ENCODE peak calls at places on chromosome 9, in five cellular contexts. G is DND-41, U is neural progenitor cell, L is ovary, R is GM12865. H is an unnamed sample.

GRCh38 chr9:111928342-111928720 is 31.7 kb downstream of the UGCG start:
- DNase-seq in R (no peak), L (no peak), G (no peak), U (no peak), H (no peak)

GRCh38 chr9:116646661-116647514 is 40.2 kb upstream of the TRIM32 start:
- DNase-seq in U (peak; percentile 65), R (peak; percentile 38), G (peak; percentile 3), L (no peak), H (no peak)

GRCh38 chr9:113842086-113842485 is 34.0 kb upstream of the ZNF618 start:
- DNase-seq in U (no peak), R (no peak), L (no peak), G (no peak), H (no peak)

GRCh38 chr9:70418822-70419545 is 4.5 kb upstream of the KLF9 start:
- DNase-seq in G (peak; percentile 83), U (peak; percentile 89), R (peak; percentile 75), L (peak; percentile 92), H (peak; percentile 99)

GRCh38 chr9:134374301-134375010 is 48.2 kb downstream of the RXRA start:
- DNase-seq in R (no peak), L (no peak), G (no peak), U (no peak), H (peak; percentile 83)

GRCh38 chr9:131892162-131892707 is 152.4 kb upstream of the RAPGEF1 start:
- DNase-seq in G (no peak), U (no peak), R (no peak), L (no peak), H (no peak)

GRCh38 chr9:109652971-109653370 is 127.0 kb upstream of the PALM2AKAP2 start:
- DNase-seq in R (peak; percentile 22), L (no peak), G (no peak), U (peak; percentile 22), H (no peak)

GRCh38 chr9:119252671-119253299 is 116.5 kb downstream of the BRINP1 start:
- DNase-seq in G (peak; percentile 3), U (peak; percentile 54), L (no peak), R (no peak), H (no peak)

GRCh38 chr9:3746296-3747275 is 220.8 kb upstream of the RFX3 start:
- DNase-seq in R (no peak), L (no peak), U (no peak), G (no peak), H (no peak)

GRCh38 chr9:24602687-24603352 is 57.1 kb upstream of the IZUMO3 start:
- DNase-seq in G (no peak), U (no peak), R (no peak), L (no peak), H (no peak)

GRCh38 chr9:27421567-27421966 is 102.5 kb upstream of the IFNK start:
- DNase-seq in G (no peak), U (no peak), R (no peak), L (no peak), H (no peak)

GRCh38 chr9:81565609-81566008 is 123.7 kb downstream of the TLE1 start:
- DNase-seq in U (no peak), L (no peak), G (no peak), R (no peak), H (no peak)

GRCh38 chr9:69016366-69017096 is 2.6 kb upstream of the PRKACG start:
- DNase-seq in L (no peak), G (no peak), R (no peak), U (no peak), H (no peak)

GRCh38 chr9:38309324-38310195 is 82.9 kb upstream of the ALDH1B1 start:
- DNase-seq in U (peak; percentile 19), L (no peak), R (no peak), G (no peak), H (no peak)

GRCh38 chr9:38308136-38308535 is 84.4 kb upstream of the ALDH1B1 start:
- DNase-seq in R (no peak), L (no peak), U (no peak), G (no peak), H (no peak)

GRCh38 chr9:38306899-38307298 is 85.6 kb upstream of the ALDH1B1 start:
- DNase-seq in U (no peak), G (no peak), L (no peak), R (no peak), H (no peak)

GRCh38 chr9:38301376-38302106 is 91.0 kb upstream of the ALDH1B1 start:
- DNase-seq in L (no peak), G (no peak), R (no peak), U (no peak), H (no peak)

GRCh38 chr9:38305616-38306015 is 86.9 kb upstream of the ALDH1B1 start:
- DNase-seq in G (no peak), R (no peak), U (no peak), L (no peak), H (no peak)
- TF ChIP-seq CTCF in G (no peak), R (no peak), U (no peak), L (no peak), H (no peak)

DNA sequence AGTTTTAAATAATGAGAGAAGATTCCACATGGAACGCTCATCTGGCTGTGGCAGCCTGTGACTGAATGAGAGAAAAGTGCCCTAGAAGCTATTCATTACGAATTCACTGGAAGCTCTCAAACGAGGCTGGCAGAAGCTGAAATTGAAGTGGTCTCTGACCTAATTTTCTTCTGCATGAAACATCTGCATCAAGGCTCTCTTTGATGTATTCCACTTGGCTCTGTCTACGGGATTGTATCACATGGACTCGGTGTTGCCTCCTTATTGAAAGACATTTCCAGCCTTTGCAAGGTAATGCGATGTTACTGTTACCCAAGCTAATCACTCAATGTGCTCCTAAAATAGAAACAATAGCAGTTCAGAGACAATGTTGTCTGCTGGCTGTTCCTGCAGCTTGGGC is 246.9 kb upstream of the ZNF462 start:
- DNase-seq in L (no peak), U (peak; percentile 8), G (no peak), R (no peak), H (no peak)
- TF ChIP-seq CTCF in L (no peak), U (no peak), G (no peak), R (no peak), H (no peak)

GRCh38 chr9:86859056-86859455 is 88.2 kb downstream of the GAS1 start:
- DNase-seq in L (no peak), R (no peak), G (no peak), U (no peak), H (no peak)

GRCh38 chr9:86854898-86855523 is 92.3 kb downstream of the GAS1 start:
- DNase-seq in U (peak; percentile 94), L (peak; percentile 71), G (no peak), R (no peak), H (no peak)

GRCh38 chr9:86859966-86860365 is 87.3 kb downstream of the GAS1 start:
- DNase-seq in G (no peak), L (no peak), U (no peak), R (no peak), H (no peak)

DNA sequence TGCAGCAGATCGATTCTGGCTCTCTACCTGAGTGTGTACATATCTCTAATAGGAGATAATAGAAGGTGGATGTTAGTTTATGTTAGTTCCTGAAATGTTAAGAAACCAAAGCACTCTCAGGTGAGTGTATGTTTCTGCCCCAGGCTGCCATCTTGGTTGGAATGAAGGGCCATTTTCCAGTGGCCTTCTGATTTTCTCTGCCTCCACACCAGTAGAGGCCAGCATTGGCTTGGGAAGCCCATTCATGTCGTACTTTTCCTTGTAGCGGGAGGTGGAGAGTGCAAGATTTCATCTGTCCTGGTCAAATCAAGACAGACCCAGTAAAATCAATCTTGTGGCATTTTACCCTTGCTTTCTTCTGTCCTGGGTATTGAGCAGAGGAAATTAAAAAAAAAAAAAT is 91.0 kb downstream of the GAS1 start:
- DNase-seq in L (no peak), U (no peak), R (no peak), G (no peak), H (no peak)
- TF ChIP-seq CTCF in L (no peak), U (peak; percentile 18), R (no peak), G (no peak), H (no peak)

GRCh38 chr9:5485365-5486085 is 24.8 kb upstream of the PDCD1LG2 start:
- DNase-seq in L (no peak), U (no peak), G (no peak), R (no peak), H (no peak)

GRCh38 chr9:5489630-5490484 is 20.5 kb upstream of the PDCD1LG2 start:
- DNase-seq in R (no peak), U (no peak), G (no peak), L (no peak), H (no peak)

GRCh38 chr9:5482194-5482593 is 28.1 kb upstream of the PDCD1LG2 start:
- DNase-seq in L (no peak), R (no peak), G (no peak), U (no peak), H (no peak)

GRCh38 chr9:5488616-5489015 is 21.7 kb upstream of the PDCD1LG2 start:
- DNase-seq in L (no peak), U (no peak), R (no peak), G (no peak), H (no peak)

GRCh38 chr9:5486988-5487387 is 23.3 kb upstream of the PDCD1LG2 start:
- DNase-seq in R (no peak), U (no peak), L (no peak), G (no peak), H (no peak)
- TF ChIP-seq CTCF in R (no peak), U (no peak), L (no peak), G (no peak), H (no peak)

DNA sequence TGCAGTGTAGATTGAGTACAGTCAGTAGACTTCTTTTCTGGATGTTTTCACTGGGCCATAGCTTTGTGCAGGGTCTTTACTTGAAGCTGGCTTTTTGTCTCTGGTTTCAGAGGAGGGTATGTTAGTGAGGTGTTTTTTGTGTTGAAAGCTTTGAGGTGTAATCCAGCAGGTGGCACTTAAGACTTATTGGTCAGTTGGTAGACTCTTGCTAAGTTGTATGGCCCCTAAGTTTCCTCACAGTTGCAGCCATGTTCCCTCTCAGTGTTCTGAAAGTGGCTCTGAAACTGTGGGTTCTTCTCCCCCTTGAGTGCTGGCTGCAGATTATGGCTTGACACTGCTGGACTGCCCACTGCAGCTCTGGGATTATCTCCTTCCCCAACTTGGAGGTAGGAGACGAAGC is 55.7 kb upstream of the SLC44A1 start:
- DNase-seq in U (no peak), R (peak; percentile 68), G (no peak), L (no peak), H (no peak)
- TF ChIP-seq CTCF in U (no peak), R (peak; percentile 17), G (no peak), L (no peak), H (no peak)

GRCh38 chr9:124358617-124359016 is 56.6 kb downstream of the PSMB7 start:
- DNase-seq in G (no peak), L (no peak), R (no peak), U (no peak), H (no peak)

GRCh38 chr9:124355941-124356744 is 59.1 kb downstream of the PSMB7 start:
- DNase-seq in G (no peak), R (no peak), L (no peak), U (no peak), H (no peak)

GRCh38 chr9:124356745-124357390 is 58.4 kb downstream of the PSMB7 start:
- DNase-seq in U (no peak), R (no peak), L (no peak), G (no peak), H (no peak)

GRCh38 chr9:124359426-124359825 is 55.8 kb downstream of the PSMB7 start:
- DNase-seq in L (no peak), U (no peak), R (no peak), G (no peak), H (no peak)

GRCh38 chr9:124357591-124358361 is 57.5 kb downstream of the PSMB7 start:
- DNase-seq in G (no peak), U (peak; percentile 33), R (peak; percentile 19), L (no peak), H (no peak)
- TF ChIP-seq CTCF in G (peak; percentile 18), U (peak; percentile 50), R (peak; percentile 11), L (no peak), H (no peak)